ENCODE peak calls at places on chromosomes 5 and 9, in six cellular contexts. One of them, this sample, is unnamed.

GRCh38 chr5:145825751-145826180 is 9.4 kb downstream of the PRELID2 start:
- DNase-seq in H54: peak
- DNase-seq in NCI-H345: peak
- DNase-seq in adipocyte: peak
- DNase-seq in HTR-8/SVneo: peak
- DNase-seq in RPMI7951: peak
- DNase-seq in this sample: no peak

GRCh38 chr5:150612405-150612804 is 28.1 kb upstream of the SYNPO start:
- DNase-seq in H54: no peak
- DNase-seq in NCI-H345: peak
- DNase-seq in adipocyte: no peak
- DNase-seq in HTR-8/SVneo: no peak
- DNase-seq in RPMI7951: no peak
- DNase-seq in this sample: no peak

GRCh38 chr5:106154280-106154716 is 1516.4 kb downstream of the EFNA5 start:
- DNase-seq in H54: no peak
- DNase-seq in NCI-H345: no peak
- DNase-seq in adipocyte: no peak
- DNase-seq in HTR-8/SVneo: no peak
- DNase-seq in RPMI7951: no peak
- DNase-seq in this sample: peak

GRCh38 chr9:13444696-13445095 is 165.2 kb upstream of the MPDZ start:
- DNase-seq in H54: no peak
- DNase-seq in NCI-H345: no peak
- DNase-seq in adipocyte: peak
- DNase-seq in HTR-8/SVneo: no peak
- DNase-seq in RPMI7951: no peak
- DNase-seq in this sample: no peak

GRCh38 chr9:125524522-125524921 is 182.5 kb downstream of the MAPKAP1 start:
- DNase-seq in H54: no peak
- DNase-seq in NCI-H345: no peak
- DNase-seq in adipocyte: no peak
- DNase-seq in HTR-8/SVneo: no peak
- DNase-seq in RPMI7951: no peak
- DNase-seq in this sample: peak

GRCh38 chr9:31119882-31120481 is 1264.5 kb upstream of the ACO1 start:
- DNase-seq in H54: no peak
- DNase-seq in NCI-H345: peak
- DNase-seq in adipocyte: peak
- DNase-seq in HTR-8/SVneo: no peak
- DNase-seq in RPMI7951: no peak
- DNase-seq in this sample: peak

GRCh38 chr5:86716121-86716520 is 98.4 kb downstream of the COX7C start:
- DNase-seq in H54: no peak
- DNase-seq in NCI-H345: peak
- DNase-seq in adipocyte: no peak
- DNase-seq in HTR-8/SVneo: no peak
- DNase-seq in RPMI7951: no peak
- DNase-seq in this sample: peak

GRCh38 chr5:55427157-55427556 is 107.6 kb downstream of the PLPP1 start:
- DNase-seq in H54: no peak
- DNase-seq in NCI-H345: peak
- DNase-seq in adipocyte: peak
- DNase-seq in HTR-8/SVneo: no peak
- DNase-seq in RPMI7951: peak
- DNase-seq in this sample: no peak

GRCh38 chr9:33791117-33791516 is 4.2 kb upstream of the PRSS3 start:
- DNase-seq in H54: no peak
- DNase-seq in NCI-H345: no peak
- DNase-seq in adipocyte: no peak
- DNase-seq in HTR-8/SVneo: no peak
- DNase-seq in RPMI7951: peak
- DNase-seq in this sample: no peak

GRCh38 chr9:69678843-69679538 is 6.8 kb upstream of the APBA1 start:
- DNase-seq in H54: no peak
- DNase-seq in NCI-H345: no peak
- DNase-seq in adipocyte: no peak
- DNase-seq in HTR-8/SVneo: no peak
- DNase-seq in RPMI7951: no peak
- DNase-seq in this sample: no peak

GRCh38 chr9:93116049-93116961 is 17.7 kb downstream of the NINJ1 start:
- DNase-seq in H54: peak
- DNase-seq in NCI-H345: no peak
- DNase-seq in adipocyte: peak
- DNase-seq in HTR-8/SVneo: peak
- DNase-seq in RPMI7951: peak
- DNase-seq in this sample: no peak

GRCh38 chr9:129567842-129568559 is 52.9 kb downstream of the C9orf50 start:
- DNase-seq in H54: peak
- DNase-seq in NCI-H345: no peak
- DNase-seq in adipocyte: peak
- DNase-seq in HTR-8/SVneo: peak
- DNase-seq in RPMI7951: peak
- DNase-seq in this sample: peak

GRCh38 chr9:105157178-105157583 is 87.3 kb upstream of the SLC44A1 start:
- DNase-seq in H54: peak
- DNase-seq in NCI-H345: peak
- DNase-seq in adipocyte: peak
- DNase-seq in HTR-8/SVneo: peak
- DNase-seq in RPMI7951: peak
- DNase-seq in this sample: peak

GRCh38 chr5:83472508-83473343 is 1.2 kb downstream of the VCAN start:
- DNase-seq in H54: peak
- DNase-seq in NCI-H345: peak
- DNase-seq in adipocyte: peak
- DNase-seq in HTR-8/SVneo: peak
- DNase-seq in RPMI7951: peak
- DNase-seq in this sample: peak

GRCh38 chr5:177515580-177515979 is 1.2 kb downstream of the DDX41 start:
- DNase-seq in H54: no peak
- DNase-seq in NCI-H345: no peak
- DNase-seq in adipocyte: no peak
- DNase-seq in HTR-8/SVneo: no peak
- DNase-seq in RPMI7951: no peak
- DNase-seq in this sample: no peak

GRCh38 chr5:1220831-1221230 is 4.3 kb upstream of the SLC6A18 start:
- DNase-seq in H54: no peak
- DNase-seq in NCI-H345: no peak
- DNase-seq in adipocyte: no peak
- DNase-seq in HTR-8/SVneo: no peak
- DNase-seq in RPMI7951: no peak
- DNase-seq in this sample: no peak

GRCh38 chr5:137402436-137403187 is 96.5 kb downstream of the SPOCK1 start:
- DNase-seq in H54: no peak
- DNase-seq in NCI-H345: no peak
- DNase-seq in adipocyte: no peak
- DNase-seq in HTR-8/SVneo: no peak
- DNase-seq in RPMI7951: no peak
- DNase-seq in this sample: no peak

GRCh38 chr9:127778280-127779135 is at the start of gene SH2D3C:
- DNase-seq in H54: no peak
- DNase-seq in NCI-H345: no peak
- DNase-seq in adipocyte: no peak
- DNase-seq in HTR-8/SVneo: no peak
- DNase-seq in RPMI7951: no peak
- DNase-seq in this sample: no peak

GRCh38 chr9:128703616-128704355 is 1.5 kb downstream of the PKN3 start:
- DNase-seq in H54: no peak
- DNase-seq in NCI-H345: no peak
- DNase-seq in adipocyte: no peak
- DNase-seq in HTR-8/SVneo: no peak
- DNase-seq in RPMI7951: no peak
- DNase-seq in this sample: no peak

GRCh38 chr5:131109540-131110255 is 55.4 kb downstream of the HINT1 start:
- DNase-seq in H54: peak
- DNase-seq in NCI-H345: peak
- DNase-seq in adipocyte: peak
- DNase-seq in HTR-8/SVneo: peak
- DNase-seq in RPMI7951: peak
- DNase-seq in this sample: no peak

GRCh38 chr5:137751869-137752491 is 2.2 kb downstream of the HNRNPA0 start:
- DNase-seq in H54: no peak
- DNase-seq in NCI-H345: peak
- DNase-seq in adipocyte: peak
- DNase-seq in HTR-8/SVneo: no peak
- DNase-seq in RPMI7951: peak
- DNase-seq in this sample: no peak

GRCh38 chr9:133529457-133529856 is 4.7 kb upstream of the MYMK start:
- DNase-seq in H54: no peak
- DNase-seq in NCI-H345: no peak
- DNase-seq in adipocyte: no peak
- DNase-seq in HTR-8/SVneo: no peak
- DNase-seq in RPMI7951: peak
- DNase-seq in this sample: peak

GRCh38 chr5:34599471-34600117 is 56.5 kb upstream of the RAI14 start:
- DNase-seq in H54: no peak
- DNase-seq in NCI-H345: no peak
- DNase-seq in adipocyte: no peak
- DNase-seq in HTR-8/SVneo: no peak
- DNase-seq in RPMI7951: peak
- DNase-seq in this sample: no peak